ENCODE peak calls at places on chromosome 1, in nine cellular contexts. C is RWPE1, R is suprapubic skin, D is mucosa of descending colon, W is sigmoid colon, P is lung, X is OCI-LY7, F is WTC11, Y is AG04449. N is an unnamed sample.

GRCh38 chr1:86089765-86090164 is 66.8 kb downstream of the COL24A1 start:
- DNase-seq in C (no peak), R (no peak), D (no peak), W (no peak), P (no peak), X (no peak), F (no peak), Y (no peak), N (no peak)

GRCh38 chr1:109135940-109136339 is 22.0 kb downstream of the ELAPOR1 start:
- DNase-seq in C (no peak), R (no peak), D (no peak), W (no peak), P (no peak), X (no peak), F (no peak), Y (no peak), N (no peak)

GRCh38 chr1:202233824-202234223 is 40.2 kb downstream of the LGR6 start:
- DNase-seq in C (no peak), R (no peak), D (no peak), W (no peak), P (no peak), X (no peak), F (no peak), Y (no peak), N (no peak)

GRCh38 chr1:235239821-235240220 is 78.8 kb upstream of the RBM34 start:
- DNase-seq in C (no peak), R (no peak), D (no peak), W (no peak), P (no peak), X (no peak), F (no peak), Y (no peak), N (no peak)

GRCh38 chr1:163440090-163440489 is 118.3 kb downstream of the NUF2 start:
- DNase-seq in C (no peak), R (no peak), D (no peak), W (peak; percentile 84), P (no peak), X (no peak), F (no peak), Y (no peak), N (no peak)

GRCh38 chr1:191671236-191671635 is 487.0 kb upstream of the RGS18 start:
- DNase-seq in C (no peak), R (no peak), D (no peak), W (no peak), P (no peak), X (no peak), F (no peak), Y (peak; percentile 59), N (no peak)

GRCh38 chr1:1631793-1632420 is at the start of gene MMP23B:
- DNase-seq in C (no peak), R (no peak), D (no peak), W (peak; percentile 69), P (peak; percentile 30), X (peak; percentile 3), F (peak; percentile 54), Y (no peak), N (no peak)

GRCh38 chr1:212211371-212211770 is 73.8 kb upstream of the PPP2R5A start:
- DNase-seq in C (no peak), R (no peak), D (no peak), W (no peak), P (no peak), X (no peak), F (no peak), Y (no peak), N (no peak)

GRCh38 chr1:53321366-53321765 is 6.5 kb downstream of the LRP8 start:
- DNase-seq in C (no peak), R (no peak), D (peak; percentile 13), W (no peak), P (no peak), X (peak; percentile 52), F (peak; percentile 74), Y (no peak), N (no peak)
- TF ChIP-seq CTCF in C (no peak), R (no peak), D (no peak), W (no peak), P (no peak), X (peak; percentile 69), F (no peak), Y (no peak), N (no peak)

GRCh38 chr1:110393691-110394564 is 3.1 kb upstream of the SLC16A4 start:
- DNase-seq in C (peak; percentile 32), R (no peak), D (no peak), W (no peak), P (no peak), X (no peak), F (no peak), Y (peak; percentile 67), N (no peak)

GRCh38 chr1:110390692-110391232 is at the start of gene SLC16A4:
- DNase-seq in C (peak; percentile 19), R (no peak), D (no peak), W (no peak), P (no peak), X (no peak), F (no peak), Y (peak; percentile 47), N (no peak)

GRCh38 chr1:110387048-110387748 is 3.6 kb downstream of the SLC16A4 start:
- DNase-seq in C (no peak), R (no peak), D (no peak), W (no peak), P (no peak), X (no peak), F (no peak), Y (no peak), N (no peak)

GRCh38 chr1:110393286-110393685 is 2.5 kb upstream of the SLC16A4 start:
- DNase-seq in C (no peak), R (no peak), D (no peak), W (no peak), P (no peak), X (no peak), F (no peak), Y (no peak), N (no peak)

DNA sequence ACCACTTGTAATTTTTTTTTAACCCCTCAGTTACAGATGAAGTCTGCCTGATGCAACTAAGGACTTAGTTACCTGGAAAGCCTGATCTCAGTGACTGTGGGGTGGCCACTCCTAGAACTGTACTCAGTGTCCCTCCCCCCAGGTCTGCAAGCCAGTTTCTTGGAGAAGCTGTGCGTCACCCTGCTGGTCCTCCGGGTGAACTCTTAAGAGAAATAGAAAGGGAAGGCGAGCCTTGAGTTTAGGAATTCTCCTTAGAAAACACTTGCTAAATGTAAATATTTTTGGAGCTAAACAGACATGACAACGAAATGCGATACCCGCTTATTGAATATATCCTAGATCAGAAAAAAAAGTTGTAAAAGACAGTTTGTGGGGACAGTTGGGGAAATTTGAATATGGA is 730 bp downstream of the SLC16A4 start:
- DNase-seq in C (peak; percentile 65), R (no peak), D (no peak), W (peak; percentile 83), P (peak; percentile 62), X (no peak), F (peak; percentile 16), Y (peak; percentile 42), N (no peak)
- TF ChIP-seq CTCF in C (no peak), R (no peak), D (no peak), W (no peak), P (no peak), X (no peak), F (no peak), Y (no peak), N (no peak)

DNA sequence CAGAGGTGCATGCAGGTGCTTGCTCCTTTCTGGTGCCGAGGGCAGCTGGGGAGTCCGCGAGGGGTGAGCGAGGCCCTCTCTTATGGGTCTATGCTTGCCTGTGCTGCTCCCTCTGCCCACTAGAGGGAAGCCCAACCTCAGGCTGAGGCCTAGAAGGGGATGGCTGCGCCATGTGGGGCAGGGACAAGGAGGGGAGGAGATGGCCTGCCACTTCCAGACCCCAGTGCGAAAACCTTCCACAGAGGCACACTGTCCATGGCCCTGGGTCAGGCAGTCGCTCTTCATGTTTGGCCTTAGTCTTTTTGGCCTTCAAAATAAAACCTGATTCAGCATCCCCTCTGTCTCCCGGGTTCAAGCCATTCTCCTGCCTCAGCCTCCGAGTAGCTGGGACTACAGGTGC is 14.0 kb downstream of the RHBG start:
- DNase-seq in C (peak; percentile 63), R (no peak), D (peak; percentile 67), W (no peak), P (peak; percentile 51), X (peak; percentile 71), F (peak; percentile 92), Y (no peak), N (peak; percentile 87)
- TF ChIP-seq CTCF in C (peak; percentile 73), R (peak; percentile 87), D (peak; percentile 57), W (peak; percentile 46), P (peak; percentile 40), X (peak; percentile 86), F (peak; percentile 87), Y (peak; percentile 93), N (peak; percentile 97)

GRCh38 chr1:31705080-31705866 is 1.5 kb upstream of the COL16A1 start:
- DNase-seq in C (peak; percentile 58), R (no peak), D (peak; percentile 70), W (peak; percentile 90), P (peak; percentile 37), X (peak; percentile 36), F (peak; percentile 75), Y (no peak), N (peak; percentile 79)
- TF ChIP-seq CTCF in C (peak; percentile 59), R (peak; percentile 25), D (no peak), W (peak; percentile 26), P (no peak), X (peak; percentile 51), F (no peak), Y (peak; percentile 61), N (peak; percentile 76)

DNA sequence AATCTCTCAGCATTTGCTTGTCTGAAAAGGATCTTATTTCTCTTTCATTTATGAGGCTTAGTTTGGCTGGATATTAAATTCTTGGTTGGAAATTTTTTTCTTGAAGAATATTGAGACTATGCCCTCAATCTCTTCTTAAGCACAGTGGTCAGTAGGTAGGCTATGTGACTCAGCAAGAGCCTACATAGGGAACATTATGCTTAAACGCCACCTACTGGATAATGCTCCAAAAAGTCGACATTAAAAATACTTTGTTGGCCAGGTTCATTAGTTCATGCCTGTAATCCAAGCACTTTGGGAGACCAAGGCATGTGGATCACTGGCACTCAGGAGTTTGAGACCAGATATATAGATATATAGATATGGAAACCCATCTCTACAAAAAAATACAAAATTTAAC is 678.0 kb upstream of the USP24 start:
- DNase-seq in C (peak; percentile 44), R (no peak), D (no peak), W (no peak), P (no peak), X (peak; percentile 12), F (no peak), Y (no peak), N (peak; percentile 17)
- TF ChIP-seq CTCF in C (no peak), R (no peak), D (no peak), W (peak; percentile 11), P (no peak), X (peak; percentile 71), F (no peak), Y (no peak), N (peak; percentile 22)

GRCh38 chr1:32892368-32893197 is 6.3 kb downstream of the HPCA start:
- DNase-seq in C (peak; percentile 35), R (no peak), D (peak; percentile 78), W (peak; percentile 60), P (no peak), X (peak; percentile 76), F (peak; percentile 92), Y (no peak), N (peak; percentile 63)
- TF ChIP-seq CTCF in C (peak; percentile 74), R (peak; percentile 77), D (peak; percentile 59), W (no peak), P (peak; percentile 3), X (peak; percentile 82), F (peak; percentile 97), Y (peak; percentile 56), N (peak; percentile 58)